ENCODE peak calls at places on chromosomes 16 and 17, in six cellular contexts. P, H, S, E, X and U are unnamed samples.

GRCh38 chr16:10566613-10567012 is 13.8 kb downstream of the EMP2 start:
- DNase-seq in H (no peak), P (no peak), S (no peak), E (no peak), X (no peak), U (no peak)

GRCh38 chr16:19138601-19139000 is 24.8 kb downstream of the ITPRIPL2 start:
- DNase-seq in E (peak; percentile 32), X (no peak), P (peak; percentile 64), H (no peak), S (peak; percentile 49), U (peak; percentile 68)

GRCh38 chr16:52466998-52467397 is 79.9 kb downstream of the TOX3 start:
- DNase-seq in X (no peak), S (no peak), H (no peak), P (no peak), E (no peak), U (no peak)

GRCh38 chr17:27339836-27340550 is 46.1 kb downstream of the WSB1 start:
- DNase-seq in S (no peak), X (no peak), H (no peak), E (no peak), P (peak; percentile 46), U (peak; percentile 63)

GRCh38 chr16:84332975-84333684 is 35.2 kb upstream of the ATP2C2 start:
- DNase-seq in E (no peak), S (no peak), H (no peak), P (no peak), X (no peak), U (no peak)

GRCh38 chr17:29012535-29012934 is 6.7 kb upstream of the SEZ6 start:
- DNase-seq in E (no peak), S (no peak), X (no peak), P (peak; percentile 11), H (no peak), U (no peak)

GRCh38 chr17:45300060-45300751 is 16.6 kb downstream of the MAP3K14 start:
- DNase-seq in X (no peak), S (no peak), E (no peak), P (no peak), H (no peak), U (no peak)

GRCh38 chr16:63617047-63617989 is 1504.5 kb downstream of the CDH11 start:
- DNase-seq in E (no peak), S (peak; percentile 3), H (no peak), P (no peak), X (no peak), U (no peak)

GRCh38 chr17:82241183-82241925 is 12.5 kb downstream of the SLC16A3 start:
- DNase-seq in E (no peak), P (peak; percentile 83), X (no peak), H (no peak), S (peak; percentile 85), U (peak; percentile 71)

GRCh38 chr17:17757391-17757791 is 76.1 kb downstream of the RAI1 start:
- DNase-seq in E (no peak), P (no peak), H (no peak), S (no peak), X (no peak), U (no peak)

GRCh38 chr16:11980167-11980844 is 3.8 kb downstream of the SNX29 start:
- DNase-seq in H (no peak), X (no peak), E (no peak), S (no peak), P (no peak), U (no peak)
- H3K4me3 ChIP-seq in H (no peak overlapping the region), X (no peak overlapping the region), E (no peak overlapping the region), S (no peak overlapping the region), P (no peak overlapping the region), U (no peak overlapping the region)

DNA sequence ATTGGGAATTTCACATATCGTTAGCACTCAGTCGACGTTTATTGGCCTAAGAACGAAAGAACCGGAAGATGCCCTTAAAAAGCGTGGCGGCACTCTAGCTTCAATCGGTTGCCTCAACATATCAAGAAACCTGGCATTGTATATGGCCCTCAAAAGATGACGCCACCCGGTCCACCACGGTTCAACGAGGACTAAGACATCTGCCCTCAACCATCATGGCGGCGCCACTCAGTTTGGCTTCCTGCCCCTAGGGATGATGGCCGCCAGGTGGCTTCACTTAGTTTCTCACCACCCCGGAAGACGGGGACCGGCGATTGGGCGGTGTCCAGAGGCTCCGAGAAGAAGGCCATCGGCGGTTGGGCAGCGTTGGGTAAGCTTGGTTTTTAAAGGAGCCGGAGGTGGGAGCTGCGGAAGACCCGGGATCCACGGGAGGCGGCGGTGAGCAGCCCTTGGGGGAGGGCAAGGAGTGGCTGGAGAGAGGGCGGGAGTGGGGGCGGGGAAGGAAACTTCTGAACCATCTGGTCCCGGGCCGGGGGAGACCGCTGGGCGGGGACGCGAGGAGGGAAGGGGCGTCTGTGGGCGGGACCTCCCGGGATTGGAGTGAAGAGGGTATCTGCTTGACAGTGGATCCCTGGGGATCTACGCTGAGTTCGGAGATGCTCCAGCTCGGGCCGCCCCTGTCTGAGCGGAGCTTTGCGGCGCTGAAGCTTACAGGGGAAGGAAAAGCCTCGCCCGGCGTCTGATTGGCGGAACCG is at the start of gene PRR14:
- DNase-seq in X (peak; percentile 99), H (peak; percentile 95), P (peak; percentile 100), S (peak; percentile 100), E (peak; percentile 100), U (peak; percentile 99)
- TF ChIP-seq CTCF in X (no peak), H (peak; percentile 55), P (peak; percentile 22), S (no peak), E (no peak), U (no peak)

GRCh38 chr17:31310877-31311276 is 3.0 kb downstream of the EVI2B start:
- DNase-seq in S (no peak), X (peak; percentile 84), P (no peak), E (no peak), H (no peak), U (no peak)
- H3K4me3 ChIP-seq in S (no peak overlapping the region), X (peak overlapping the region; percentile 78), P (no peak overlapping the region), E (no peak overlapping the region), H (no peak overlapping the region), U (no peak overlapping the region)

GRCh38 chr17:10879110-10879509 is 41.2 kb upstream of the PIRT start:
- DNase-seq in X (no peak), E (no peak), P (peak; percentile 10), S (no peak), H (no peak), U (no peak)
- TF ChIP-seq CTCF in X (no peak), E (no peak), P (peak; percentile 12), S (no peak), H (peak; percentile 55), U (peak; percentile 10)

DNA sequence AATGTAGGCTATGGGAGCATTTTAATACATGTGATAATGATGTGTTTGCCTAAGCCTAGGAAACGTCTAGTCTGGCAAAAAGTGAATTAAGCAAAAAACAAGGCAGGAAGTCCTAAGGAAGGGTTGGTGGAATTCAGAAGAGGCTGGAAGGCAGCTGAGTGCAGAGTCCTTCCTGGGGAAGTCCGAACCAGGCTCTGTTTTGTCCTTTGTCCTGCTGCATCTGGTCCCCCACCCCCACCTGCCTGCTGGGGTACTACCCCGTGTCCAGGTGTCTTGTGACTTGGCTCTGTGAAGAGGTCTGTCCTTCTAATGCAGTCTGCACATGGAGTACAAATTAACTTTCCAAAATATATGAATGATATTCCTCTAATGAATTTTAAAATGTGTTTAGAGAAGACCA is 1.6 kb upstream of the MYH10 start:
- DNase-seq in P (no peak), H (no peak), S (peak; percentile 78), E (no peak), X (peak; percentile 31), U (no peak)
- H3K4me3 ChIP-seq in P (no peak overlapping the region), H (no peak overlapping the region), S (no peak overlapping the region), E (no peak overlapping the region), X (peak overlapping the region; percentile 96), U (no peak overlapping the region)